ENCODE peak calls at places on chromosomes 3 and 15, in five cellular contexts. R, V, M, E and L are unnamed samples.

GRCh38 chr15:57218826-57219576 is 157.3 kb upstream of the CGNL1 start:
- DNase-seq in R (peak; percentile 80), V (peak; percentile 70), M (no peak), E (peak; percentile 87), L (peak; percentile 65)

GRCh38 chr3:99499235-99499798 is 139.1 kb upstream of the COL8A1 start:
- DNase-seq in R (peak; percentile 75), V (peak; percentile 52), M (peak; percentile 21), E (peak; percentile 71), L (peak; percentile 54)

GRCh38 chr3:116050311-116050710 is 395.0 kb downstream of the LSAMP start:
- DNase-seq in R (no peak), V (no peak), M (no peak), E (no peak), L (no peak)

GRCh38 chr3:50657816-50658215 is 16.9 kb upstream of the DOCK3 start:
- DNase-seq in R (no peak), V (no peak), M (no peak), E (no peak), L (no peak)

GRCh38 chr3:22981176-22981575 is 222.0 kb upstream of the UBE2E2 start:
- DNase-seq in R (no peak), V (no peak), M (no peak), E (no peak), L (no peak)

GRCh38 chr3:29618395-29619291 is 337.8 kb downstream of the RBMS3 start:
- DNase-seq in R (peak; percentile 31), V (no peak), M (no peak), E (no peak), L (no peak)

GRCh38 chr3:42097166-42097946 is 6.2 kb downstream of the TRAK1 start:
- DNase-seq in R (peak; percentile 88), V (no peak), M (no peak), E (no peak), L (no peak)

GRCh38 chr3:143265501-143266070 is 146.0 kb downstream of the CHST2 start:
- DNase-seq in R (no peak), V (no peak), M (no peak), E (no peak), L (no peak)

GRCh38 chr3:3641877-3642276 is 157.4 kb upstream of the LRRN1 start:
- DNase-seq in R (no peak), V (no peak), M (no peak), E (no peak), L (no peak)

GRCh38 chr15:80695911-80696651 is 971 bp downstream of the ABHD17C start:
- DNase-seq in R (peak; percentile 54), V (peak; percentile 25), M (no peak), E (peak; percentile 29), L (peak; percentile 28)

GRCh38 chr3:171101982-171102610 is 75.6 kb upstream of the SLC2A2 start:
- DNase-seq in R (peak; percentile 88), V (no peak), M (no peak), E (no peak), L (no peak)

GRCh38 chr3:19364150-19364549 is 215.8 kb downstream of the KCNH8 start:
- DNase-seq in R (no peak), V (no peak), M (no peak), E (no peak), L (peak; percentile 15)

GRCh38 chr3:166788936-166789335 is 591.2 kb downstream of the ZBBX start:
- DNase-seq in R (no peak), V (no peak), M (no peak), E (no peak), L (no peak)

GRCh38 chr3:51800758-51801140 is 21.7 kb upstream of the IQCF6 start:
- DNase-seq in R (no peak), V (no peak), M (no peak), E (no peak), L (no peak)

GRCh38 chr3:55955891-55956477 is 468.9 kb upstream of the WNT5A start:
- DNase-seq in R (no peak), V (no peak), M (no peak), E (no peak), L (no peak)

GRCh38 chr3:144369151-144369879 is 397.7 kb downstream of the DIPK2A start:
- DNase-seq in R (no peak), V (peak; percentile 46), M (no peak), E (no peak), L (no peak)

GRCh38 chr3:141845407-141846049 is 30.9 kb upstream of the ATP1B3 start:
- DNase-seq in R (no peak), V (peak; percentile 50), M (no peak), E (peak; percentile 67), L (peak; percentile 12)

GRCh38 chr3:183728204-183728603 is 30.6 kb downstream of the YEATS2 start:
- DNase-seq in R (no peak), V (no peak), M (no peak), E (no peak), L (no peak)

GRCh38 chr3:191240432-191240831 is 41.4 kb downstream of the OSTN start:
- DNase-seq in R (no peak), V (no peak), M (no peak), E (no peak), L (no peak)

GRCh38 chr3:61582287-61582686 is 20.9 kb downstream of the PTPRG start:
- DNase-seq in R (no peak), V (no peak), M (no peak), E (no peak), L (no peak)

GRCh38 chr3:108127301-108127988 is 36.6 kb upstream of the CD47 start:
- DNase-seq in R (no peak), V (peak; percentile 5), M (no peak), E (no peak), L (no peak)

GRCh38 chr3:107506458-107506857 is 16.3 kb upstream of the BBX start:
- DNase-seq in R (peak; percentile 12), V (no peak), M (no peak), E (no peak), L (no peak)

GRCh38 chr3:10594915-10595314 is 89.5 kb upstream of the ATP2B2 start:
- DNase-seq in R (peak; percentile 64), V (peak; percentile 96), M (peak; percentile 62), E (peak; percentile 95), L (peak; percentile 81)

GRCh38 chr3:27559835-27560234 is 75.7 kb upstream of the SLC4A7 start:
- DNase-seq in R (peak; percentile 89), V (no peak), M (no peak), E (no peak), L (peak; percentile 17)

GRCh38 chr15:24944939-24945338 is 9.8 kb upstream of the SNRPN start:
- DNase-seq in R (no peak), V (no peak), M (no peak), E (no peak), L (peak; percentile 5)

GRCh38 chr3:24145481-24145880 is 200.4 kb downstream of the NR1D2 start:
- DNase-seq in R (peak; percentile 63), V (no peak), M (no peak), E (no peak), L (no peak)

GRCh38 chr3:115814778-115815380 is 191.6 kb downstream of the GAP43 start:
- DNase-seq in R (peak; percentile 85), V (peak; percentile 81), M (peak; percentile 59), E (peak; percentile 91), L (peak; percentile 82)

GRCh38 chr3:54069961-54070360 is 52.4 kb upstream of the CACNA2D3 start:
- DNase-seq in R (no peak), V (no peak), M (no peak), E (no peak), L (no peak)

GRCh38 chr3:152083058-152083457 is 185.7 kb upstream of the MBNL1 start:
- DNase-seq in R (no peak), V (peak; percentile 13), M (no peak), E (no peak), L (no peak)

GRCh38 chr3:12960497-12960896 is 112.7 kb downstream of the IQSEC1 start:
- DNase-seq in R (no peak), V (no peak), M (no peak), E (no peak), L (no peak)

GRCh38 chr3:12961726-12962036 is 111.5 kb downstream of the IQSEC1 start:
- DNase-seq in R (no peak), V (no peak), M (no peak), E (no peak), L (no peak)

GRCh38 chr3:12959395-12959794 is 113.8 kb downstream of the IQSEC1 start:
- DNase-seq in R (no peak), V (no peak), M (no peak), E (no peak), L (no peak)

GRCh38 chr3:12961007-12961725 is 112.1 kb downstream of the IQSEC1 start:
- DNase-seq in R (no peak), V (no peak), M (no peak), E (no peak), L (no peak)

GRCh38 chr3:12959838-12960378 is 113.3 kb downstream of the IQSEC1 start:
- DNase-seq in R (no peak), V (no peak), M (no peak), E (peak; percentile 48), L (no peak)
- H3K27ac ChIP-seq in R (no peak overlapping the region), V (no peak overlapping the region), M (no peak overlapping the region), E (no peak overlapping the region), L (no peak overlapping the region)

DNA sequence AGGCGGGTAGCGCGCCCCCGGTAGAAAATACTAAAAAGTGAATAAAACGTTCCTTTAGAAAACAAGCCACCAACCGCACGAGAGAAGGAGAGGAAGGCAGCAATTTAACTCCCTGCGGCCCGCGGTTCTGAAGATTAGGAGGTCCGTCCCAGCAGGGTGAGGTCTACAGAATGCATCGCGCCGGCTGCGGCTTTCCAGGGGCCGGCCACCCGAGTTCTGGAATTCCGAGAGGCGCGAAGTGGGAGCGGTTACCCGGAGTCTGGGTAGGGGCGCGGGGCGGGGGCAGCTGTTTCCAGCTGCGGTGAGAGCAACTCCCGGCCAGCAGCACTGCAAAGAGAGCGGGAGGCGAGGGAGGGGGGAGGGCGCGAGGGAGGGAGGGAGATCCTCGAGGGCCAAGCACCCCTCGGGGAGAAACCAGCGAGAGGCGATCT is 318.6 kb downstream of the FGF12 start:
- DNase-seq in R (peak; percentile 0), V (peak; percentile 60), M (no peak), E (peak; percentile 61), L (peak; percentile 22)
- TF ChIP-seq EZH2 in R (no peak), V (no peak), M (no peak), E (peak; percentile 30), L (peak; percentile 61)

DNA sequence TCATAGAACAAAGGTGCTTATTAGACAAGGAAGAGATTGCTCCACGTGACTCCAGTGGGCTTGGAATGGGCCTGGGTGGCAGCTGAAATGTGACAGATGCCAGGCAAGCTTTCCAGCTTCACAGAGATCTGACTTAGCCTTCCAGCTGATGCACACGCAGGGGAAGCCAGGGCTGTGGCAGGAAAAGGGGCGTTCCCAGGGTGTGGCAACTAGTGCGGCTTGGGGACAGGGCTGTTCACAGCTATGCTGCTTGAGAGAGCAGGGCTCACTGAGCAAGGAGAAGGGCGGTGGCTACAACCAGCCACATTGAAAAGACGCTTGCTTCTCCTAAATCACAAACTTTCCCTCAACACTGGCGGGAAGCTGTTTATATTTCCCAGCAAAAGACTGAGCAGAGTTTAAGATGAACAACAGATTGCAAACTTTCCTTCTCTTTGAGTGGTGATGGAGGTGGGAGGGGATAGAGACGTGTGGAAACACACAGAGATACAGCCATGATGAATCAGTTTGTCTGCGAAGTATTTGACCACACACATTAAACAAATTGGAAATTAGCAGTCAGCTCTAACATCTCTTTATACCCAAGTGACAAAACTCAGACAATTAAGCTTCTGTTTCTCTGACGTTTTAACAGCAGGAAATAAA is 127.5 kb downstream of the BDH1 start:
- DNase-seq in R (peak; percentile 76), V (peak; percentile 47), M (peak; percentile 32), E (peak; percentile 30), L (peak; percentile 82)
- TF ChIP-seq EZH2phosphoT487 in R (no peak), V (no peak), M (no peak), E (no peak), L (no peak)

DNA sequence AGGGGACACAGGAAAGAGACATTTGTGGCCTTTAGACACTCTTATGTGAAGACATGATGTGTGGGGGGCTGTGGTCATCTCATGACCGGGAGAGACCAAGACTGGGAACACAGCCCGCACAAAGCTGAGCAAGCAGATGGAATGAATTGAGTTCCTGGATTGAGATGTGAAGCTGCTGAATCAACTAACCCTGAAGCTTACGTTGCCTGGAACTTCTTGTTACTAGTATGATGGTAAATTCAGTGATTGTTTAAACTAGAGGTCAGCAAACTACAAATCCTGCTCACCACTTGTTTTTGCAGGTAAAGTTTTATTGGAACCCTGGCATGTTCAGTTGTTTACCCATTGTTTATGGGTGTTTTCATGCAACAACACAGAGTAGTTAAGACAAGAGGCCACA is 83.4 kb upstream of the BHLHE40 start:
- DNase-seq in R (peak; percentile 55), V (no peak), M (no peak), E (no peak), L (no peak)
- H3K27ac ChIP-seq in R (no peak overlapping the region), V (no peak overlapping the region), M (no peak overlapping the region), E (no peak overlapping the region), L (no peak overlapping the region)